ENCODE peak calls at places on chromosomes 4 and X, in five cellular contexts. I is GM20000, C is AG10803, W is endothelial cell, Y is mesothelial cell of epicardium. L is an unnamed sample.

GRCh38 chr4:110854021-110854678 is 231.3 kb upstream of the PITX2 start:
- DNase-seq in I (no peak), C (peak; percentile 96), W (no peak), Y (no peak), L (no peak)

GRCh38 chrX:130125090-130125489 is 14.8 kb upstream of the ELF4 start:
- DNase-seq in I (no peak), C (peak; percentile 69), W (no peak), Y (no peak), L (no peak)

GRCh38 chr4:139603576-139604387 is 47.8 kb upstream of the SETD7 start:
- DNase-seq in I (peak; percentile 34), C (peak; percentile 67), W (peak; percentile 66), Y (no peak), L (no peak)

GRCh38 chr4:16029886-16030285 is 53.9 kb downstream of the PROM1 start:
- DNase-seq in I (no peak), C (peak; percentile 26), W (no peak), Y (no peak), L (no peak)

GRCh38 chr4:41442818-41443217 is 95.1 kb upstream of the LIMCH1 start:
- DNase-seq in I (no peak), C (no peak), W (no peak), Y (no peak), L (no peak)

GRCh38 chr4:117334451-117335188 is 249.2 kb upstream of the TRAM1L1 start:
- DNase-seq in I (no peak), C (no peak), W (no peak), Y (no peak), L (no peak)

GRCh38 chr4:87188063-87188462 is 32.4 kb downstream of the KLHL8 start:
- DNase-seq in I (no peak), C (peak; percentile 18), W (no peak), Y (no peak), L (no peak)

GRCh38 chr4:148015058-148015457 is 283.2 kb downstream of the ARHGAP10 start:
- DNase-seq in I (no peak), C (no peak), W (no peak), Y (no peak), L (no peak)

GRCh38 chrX:110004970-110005369 is 2.1 kb downstream of the TMEM164 start:
- DNase-seq in I (no peak), C (no peak), W (no peak), Y (no peak), L (no peak)
- TF ChIP-seq CTCF in I (no peak), C (no peak), W (no peak), Y (no peak), L (no peak)

DNA sequence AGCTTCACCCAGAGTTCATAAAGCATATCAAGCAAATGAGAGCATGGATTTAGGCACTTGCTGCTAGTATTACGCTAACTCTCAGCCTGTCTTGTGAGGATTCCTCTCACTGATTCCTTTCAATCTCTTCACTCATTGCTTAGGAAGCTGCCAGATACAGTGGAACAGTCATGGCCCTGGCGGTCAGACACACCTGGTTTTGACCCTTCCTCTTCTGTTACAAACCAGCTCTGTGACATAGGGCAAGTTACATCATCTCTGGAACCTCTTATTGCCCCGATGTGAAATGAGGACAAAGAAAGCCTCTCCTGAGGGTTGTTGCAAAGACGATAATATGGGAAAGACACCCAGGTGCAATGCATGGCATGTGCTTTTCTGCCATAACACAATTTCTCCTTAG is 12.2 kb downstream of the FRAS1 start:
- DNase-seq in I (no peak), C (no peak), W (no peak), Y (no peak), L (no peak)
- TF ChIP-seq CTCF in I (no peak), C (no peak), W (no peak), Y (no peak), L (no peak)

GRCh38 chr4:174318829-174319764 is 35.4 kb downstream of the CEP44 start:
- DNase-seq in I (peak; percentile 29), C (peak; percentile 33), W (peak; percentile 8), Y (no peak), L (no peak)
- TF ChIP-seq CTCF in I (peak; percentile 37), C (peak; percentile 70), W (peak; percentile 73), Y (peak; percentile 82), L (no peak)

GRCh38 chr4:158912390-158913175 is 143.8 kb downstream of the FNIP2 start:
- DNase-seq in I (no peak), C (peak; percentile 60), W (no peak), Y (no peak), L (no peak)
- TF ChIP-seq CTCF in I (no peak), C (no peak), W (no peak), Y (no peak), L (no peak)

GRCh38 chrX:69541959-69542358 is 37.8 kb downstream of the NALF2 start:
- DNase-seq in I (no peak), C (no peak), W (no peak), Y (no peak), L (no peak)

GRCh38 chrX:69543572-69543971 is 39.4 kb downstream of the NALF2 start:
- DNase-seq in I (no peak), C (no peak), W (no peak), Y (no peak), L (no peak)

GRCh38 chrX:69551421-69552009 is 47.4 kb downstream of the NALF2 start:
- DNase-seq in I (no peak), C (no peak), W (no peak), Y (no peak), L (no peak)

GRCh38 chrX:69546417-69546816 is 42.3 kb downstream of the NALF2 start:
- DNase-seq in I (no peak), C (no peak), W (no peak), Y (no peak), L (no peak)

DNA sequence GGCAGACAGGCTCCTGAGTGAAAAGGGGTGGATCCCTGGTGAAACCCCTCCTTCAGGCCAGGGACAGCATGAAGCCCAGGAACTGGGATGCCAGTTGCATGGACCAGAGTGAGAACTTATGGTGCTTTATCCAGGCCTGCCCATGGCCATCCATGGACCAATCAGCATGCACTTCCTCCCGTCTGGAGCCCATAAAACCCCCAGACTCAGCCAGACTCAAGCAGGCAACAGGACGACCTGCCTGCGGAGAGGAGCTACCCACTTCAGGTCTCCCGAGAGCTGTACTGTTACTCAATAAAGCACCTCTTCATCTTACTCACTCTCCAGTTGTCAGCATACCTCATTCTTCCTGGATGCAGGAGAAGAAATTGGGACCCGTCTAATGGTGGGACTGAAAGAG is 42.9 kb downstream of the NALF2 start:
- DNase-seq in I (no peak), C (no peak), W (no peak), Y (no peak), L (no peak)
- TF ChIP-seq CTCF in I (no peak), C (no peak), W (no peak), Y (no peak), L (no peak)

GRCh38 chrX:16993791-16994318 is 47.4 kb downstream of the REPS2 start:
- DNase-seq in I (no peak), C (no peak), W (peak; percentile 3), Y (no peak), L (no peak)
- TF ChIP-seq CTCF in I (no peak), C (no peak), W (no peak), Y (no peak), L (no peak)

GRCh38 chr4:150593996-150594395 is 12.0 kb downstream of the MAB21L2 start:
- DNase-seq in I (no peak), C (peak; percentile 35), W (no peak), Y (no peak), L (no peak)
- TF ChIP-seq CTCF in I (no peak), C (peak; percentile 56), W (no peak), Y (no peak), L (no peak)

DNA sequence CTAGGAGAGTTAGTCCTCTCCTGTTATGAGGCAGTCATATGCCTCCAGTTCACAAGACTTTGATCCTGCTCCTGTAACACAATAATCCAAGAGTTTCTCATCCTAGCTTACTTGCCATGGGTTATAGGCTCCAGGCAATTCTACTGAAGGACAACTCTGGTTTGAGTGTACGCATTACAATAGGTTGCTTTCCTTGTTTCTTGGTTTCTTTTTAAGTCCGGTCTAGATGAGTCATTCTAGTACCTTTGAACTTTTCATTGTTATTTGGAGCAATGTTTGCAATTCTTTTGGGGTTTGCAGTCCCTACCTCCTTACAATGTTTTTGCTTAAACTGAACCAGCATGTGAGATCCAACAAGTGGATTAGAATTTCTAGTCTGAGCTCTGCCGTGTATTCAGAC is 109.1 kb downstream of the ANAPC4 start:
- DNase-seq in I (no peak), C (no peak), W (no peak), Y (no peak), L (no peak)
- TF ChIP-seq CTCF in I (no peak), C (no peak), W (no peak), Y (no peak), L (no peak)

L was measured in activated B cell treated with CpG ODN at 0.5 μM for 24 hours.